ENCODE peak calls at places on chromosomes 2 and 18, in six cellular contexts. M, O, S, A, K and U are unnamed samples.

GRCh38 chr2:8653485-8653884 is 28.4 kb upstream of the ID2 start:
- DNase-seq in M (no peak), O (no peak), S (no peak), A (no peak), K (no peak), U (no peak)

GRCh38 chr2:49028101-49028500 is 126.2 kb downstream of the FSHR start:
- DNase-seq in M (no peak), O (no peak), S (no peak), A (no peak), K (no peak), U (no peak)

GRCh38 chr2:9326975-9327374 is 96.4 kb downstream of the ITGB1BP1 start:
- DNase-seq in M (no peak), O (no peak), S (no peak), A (peak), K (no peak), U (no peak)

GRCh38 chr2:32425719-32426141 is 68.9 kb downstream of the BIRC6 start:
- DNase-seq in M (no peak), O (no peak), S (no peak), A (peak), K (no peak), U (no peak)

GRCh38 chr2:133848111-133848649 is 279.9 kb upstream of the NCKAP5 start:
- DNase-seq in M (no peak), O (no peak), S (no peak), A (no peak), K (no peak), U (no peak)

GRCh38 chr2:80322958-80323357 is 18.4 kb upstream of the LRRTM1 start:
- DNase-seq in M (no peak), O (no peak), S (no peak), A (no peak), K (no peak), U (peak)

GRCh38 chr18:34990571-34990970 is 50.6 kb upstream of the MAPRE2 start:
- DNase-seq in M (no peak), O (no peak), S (no peak), A (peak), K (no peak), U (no peak)

GRCh38 chr2:198394208-198394607 is 589.8 kb downstream of the PLCL1 start:
- DNase-seq in M (no peak), O (no peak), S (no peak), A (no peak), K (no peak), U (no peak)

GRCh38 chr2:8514748-8515389 is 167.0 kb upstream of the ID2 start:
- DNase-seq in M (no peak), O (no peak), S (no peak), A (no peak), K (no peak), U (peak)

GRCh38 chr18:27704721-27705361 is 472.1 kb downstream of the CDH2 start:
- DNase-seq in M (no peak), O (no peak), S (no peak), A (no peak), K (no peak), U (no peak)